ENCODE peak calls at places on chromosome 1, in four cellular contexts. One of them, this sample, is unnamed.

GRCh38 chr1:67078291-67078690 is 24.3 kb upstream of the SLC35D1 start:
- DNase-seq in T-helper 2 cell: no peak
- DNase-seq in stimulated activated CD4-positive, alpha-beta T cell treated with anti-CD3 and anti-CD28 coated beads, Interleukin-4, amount 100 ng/mL, for 24 hours: no peak
- DNase-seq in iPS-NIHi11: no peak
- DNase-seq in this sample: no peak

GRCh38 chr1:214645712-214646111 is 42.7 kb downstream of the CENPF start:
- DNase-seq in T-helper 2 cell: no peak
- DNase-seq in stimulated activated CD4-positive, alpha-beta T cell treated with anti-CD3 and anti-CD28 coated beads, Interleukin-4, amount 100 ng/mL, for 24 hours: no peak
- DNase-seq in iPS-NIHi11: no peak
- DNase-seq in this sample: no peak

GRCh38 chr1:38029725-38030511 is 16.7 kb downstream of the POU3F1 start:
- DNase-seq in T-helper 2 cell: peak
- DNase-seq in stimulated activated CD4-positive, alpha-beta T cell treated with anti-CD3 and anti-CD28 coated beads, Interleukin-4, amount 100 ng/mL, for 24 hours: peak
- DNase-seq in iPS-NIHi11: no peak
- DNase-seq in this sample: peak

GRCh38 chr1:228416217-228416971 is at the start of gene TRIM17:
- DNase-seq in T-helper 2 cell: no peak
- DNase-seq in stimulated activated CD4-positive, alpha-beta T cell treated with anti-CD3 and anti-CD28 coated beads, Interleukin-4, amount 100 ng/mL, for 24 hours: peak
- DNase-seq in iPS-NIHi11: peak
- DNase-seq in this sample: no peak

GRCh38 chr1:53346007-53346813 is 18.3 kb upstream of the LRP8 start:
- DNase-seq in T-helper 2 cell: no peak
- DNase-seq in stimulated activated CD4-positive, alpha-beta T cell treated with anti-CD3 and anti-CD28 coated beads, Interleukin-4, amount 100 ng/mL, for 24 hours: no peak
- DNase-seq in iPS-NIHi11: no peak
- DNase-seq in this sample: no peak

GRCh38 chr1:230206976-230207375 is 139.9 kb downstream of the GALNT2 start:
- DNase-seq in T-helper 2 cell: no peak
- DNase-seq in stimulated activated CD4-positive, alpha-beta T cell treated with anti-CD3 and anti-CD28 coated beads, Interleukin-4, amount 100 ng/mL, for 24 hours: no peak
- DNase-seq in iPS-NIHi11: no peak
- DNase-seq in this sample: no peak

GRCh38 chr1:233530665-233531386 is 83.1 kb upstream of the KCNK1 start:
- DNase-seq in T-helper 2 cell: no peak
- DNase-seq in stimulated activated CD4-positive, alpha-beta T cell treated with anti-CD3 and anti-CD28 coated beads, Interleukin-4, amount 100 ng/mL, for 24 hours: no peak
- DNase-seq in iPS-NIHi11: no peak
- DNase-seq in this sample: no peak

GRCh38 chr1:77889671-77890070 is 1.2 kb downstream of the NEXN start:
- DNase-seq in T-helper 2 cell: no peak
- DNase-seq in stimulated activated CD4-positive, alpha-beta T cell treated with anti-CD3 and anti-CD28 coated beads, Interleukin-4, amount 100 ng/mL, for 24 hours: no peak
- DNase-seq in iPS-NIHi11: no peak
- DNase-seq in this sample: no peak

GRCh38 chr1:109630081-109630880 is 10.6 kb downstream of the AMPD2 start:
- DNase-seq in T-helper 2 cell: no peak
- DNase-seq in stimulated activated CD4-positive, alpha-beta T cell treated with anti-CD3 and anti-CD28 coated beads, Interleukin-4, amount 100 ng/mL, for 24 hours: peak
- DNase-seq in iPS-NIHi11: peak
- DNase-seq in this sample: no peak

GRCh38 chr1:213989071-213989739 is 1.4 kb downstream of the PROX1 start:
- DNase-seq in T-helper 2 cell: no peak
- DNase-seq in stimulated activated CD4-positive, alpha-beta T cell treated with anti-CD3 and anti-CD28 coated beads, Interleukin-4, amount 100 ng/mL, for 24 hours: no peak
- DNase-seq in iPS-NIHi11: peak
- DNase-seq in this sample: no peak

GRCh38 chr1:17826165-17826488 is 71.0 kb downstream of the ACTL8 start:
- DNase-seq in T-helper 2 cell: no peak
- DNase-seq in stimulated activated CD4-positive, alpha-beta T cell treated with anti-CD3 and anti-CD28 coated beads, Interleukin-4, amount 100 ng/mL, for 24 hours: peak
- DNase-seq in iPS-NIHi11: peak
- DNase-seq in this sample: no peak

GRCh38 chr1:84427520-84428188 is 29.4 kb downstream of the DNASE2B start:
- DNase-seq in T-helper 2 cell: no peak
- DNase-seq in stimulated activated CD4-positive, alpha-beta T cell treated with anti-CD3 and anti-CD28 coated beads, Interleukin-4, amount 100 ng/mL, for 24 hours: no peak
- DNase-seq in iPS-NIHi11: no peak
- DNase-seq in this sample: no peak

GRCh38 chr1:46643368-46643775 is 24.8 kb downstream of the ATPAF1 start:
- DNase-seq in T-helper 2 cell: no peak
- DNase-seq in stimulated activated CD4-positive, alpha-beta T cell treated with anti-CD3 and anti-CD28 coated beads, Interleukin-4, amount 100 ng/mL, for 24 hours: no peak
- DNase-seq in iPS-NIHi11: peak
- DNase-seq in this sample: no peak

GRCh38 chr1:160460683-160461287 is 60.4 kb downstream of the VANGL2 start:
- DNase-seq in T-helper 2 cell: no peak
- DNase-seq in stimulated activated CD4-positive, alpha-beta T cell treated with anti-CD3 and anti-CD28 coated beads, Interleukin-4, amount 100 ng/mL, for 24 hours: peak
- DNase-seq in iPS-NIHi11: no peak
- DNase-seq in this sample: no peak

GRCh38 chr1:164361927-164362326 is 197.1 kb upstream of the PBX1 start:
- DNase-seq in T-helper 2 cell: no peak
- DNase-seq in stimulated activated CD4-positive, alpha-beta T cell treated with anti-CD3 and anti-CD28 coated beads, Interleukin-4, amount 100 ng/mL, for 24 hours: no peak
- DNase-seq in iPS-NIHi11: no peak
- DNase-seq in this sample: no peak

GRCh38 chr1:12157366-12158231 is 9.2 kb upstream of the TNFRSF1B start:
- DNase-seq in T-helper 2 cell: no peak
- DNase-seq in stimulated activated CD4-positive, alpha-beta T cell treated with anti-CD3 and anti-CD28 coated beads, Interleukin-4, amount 100 ng/mL, for 24 hours: peak
- DNase-seq in iPS-NIHi11: no peak
- DNase-seq in this sample: no peak

This sample was measured in activated B cell treated with CpG ODN at 0.5 μM for 24 hours.